ENCODE peak calls at places on chromosomes 7 and 10, in nine cellular contexts. U is CD8-positive, alpha-beta T cell; Q is left lung; D is IMR-90; H is heart left ventricle; N is tibial nerve; S is naive thymus-derived CD4-positive, alpha-beta T cell; X is left ventricle myocardium inferior; T is A549. P is an unnamed sample.

GRCh38 chr7:4272141-4272540 is 410.0 kb upstream of the FOXK1 start:
- DNase-seq in U (no peak), Q (no peak), D (no peak), H (no peak), N (no peak), S (no peak), X (no peak), T (no peak), P (no peak)

GRCh38 chr10:93542358-93542791 is 24.1 kb upstream of the FFAR4 start:
- DNase-seq in U (no peak), Q (no peak), D (peak; percentile 9), H (peak; percentile 63), N (peak; percentile 27), S (no peak), X (peak; percentile 71), T (peak; percentile 27), P (peak; percentile 56)

GRCh38 chr10:44300666-44301649 is 83.9 kb downstream of the CXCL12 start:
- DNase-seq in U (no peak), Q (no peak), D (peak; percentile 100), H (peak; percentile 44), N (no peak), S (no peak), X (peak; percentile 53), T (peak; percentile 88), P (no peak)

GRCh38 chr7:128458956-128459355 is 3.3 kb downstream of the HILPDA start:
- DNase-seq in U (no peak), Q (no peak), D (no peak), H (no peak), N (no peak), S (no peak), X (no peak), T (no peak), P (no peak)

GRCh38 chr10:62582804-62583208 is 208.6 kb downstream of the ZNF365 start:
- DNase-seq in U (no peak), Q (peak; percentile 74), D (peak; percentile 98), H (peak; percentile 70), N (peak; percentile 63), S (no peak), X (peak; percentile 77), T (no peak), P (no peak)

GRCh38 chr7:33874943-33875342 is 30.4 kb upstream of the BMPER start:
- DNase-seq in U (no peak), Q (no peak), D (peak; percentile 68), H (peak; percentile 30), N (peak; percentile 73), S (no peak), X (no peak), T (no peak), P (no peak)

GRCh38 chr10:60367014-60367413 is 22.7 kb downstream of the ANK3 start:
- DNase-seq in U (no peak), Q (no peak), D (no peak), H (no peak), N (no peak), S (no peak), X (no peak), T (no peak), P (no peak)

GRCh38 chr7:157027568-157028527 is 17.4 kb upstream of the MNX1 start:
- DNase-seq in U (no peak), Q (no peak), D (no peak), H (no peak), N (no peak), S (no peak), X (no peak), T (no peak), P (no peak)

GRCh38 chr7:158327571-158328180 is 259.9 kb downstream of the PTPRN2 start:
- DNase-seq in U (no peak), Q (no peak), D (no peak), H (no peak), N (no peak), S (no peak), X (no peak), T (no peak), P (no peak)

GRCh38 chr7:158329014-158329610 is 258.5 kb downstream of the PTPRN2 start:
- DNase-seq in U (no peak), Q (no peak), D (no peak), H (no peak), N (no peak), S (no peak), X (no peak), T (no peak), P (no peak)

GRCh38 chr7:158325530-158326381 is 261.9 kb downstream of the PTPRN2 start:
- DNase-seq in U (no peak), Q (no peak), D (no peak), H (no peak), N (no peak), S (no peak), X (no peak), T (no peak), P (peak; percentile 58)

GRCh38 chr7:158328376-158329013 is 259.1 kb downstream of the PTPRN2 start:
- DNase-seq in U (no peak), Q (no peak), D (no peak), H (no peak), N (no peak), S (no peak), X (no peak), T (no peak), P (no peak)

DNA sequence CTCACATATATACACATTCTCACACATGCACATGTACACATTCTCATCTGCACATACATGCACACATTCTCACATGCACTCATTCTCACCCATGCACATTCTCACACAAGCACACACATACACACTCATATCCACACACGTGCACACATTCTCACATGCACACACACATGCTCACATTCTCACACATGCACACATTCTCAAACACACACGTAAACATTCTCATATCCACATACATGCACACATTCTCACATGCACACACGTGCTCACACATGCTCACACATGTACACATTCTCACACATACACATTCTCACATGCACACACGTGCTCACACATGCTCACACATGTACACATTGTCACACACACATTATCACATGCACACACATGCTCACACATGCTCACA is 260.6 kb downstream of the PTPRN2 start:
- DNase-seq in U (no peak), Q (no peak), D (no peak), H (no peak), N (no peak), S (no peak), X (no peak), T (no peak), P (no peak)
- H3K9me3 ChIP-seq in U (no peaks in the 10 kb centered on the region), Q (peaks cover 22% of the 10 kb centered on the region), D (peaks cover 75% of the 10 kb centered on the region), H (no peaks in the 10 kb centered on the region), N (no peaks in the 10 kb centered on the region), S (no peaks in the 10 kb centered on the region), X (no peaks in the 10 kb centered on the region), T (peaks cover 9% of the 10 kb centered on the region), P (no peaks in the 10 kb centered on the region)

GRCh38 chr10:63700209-63700934 is 179.2 kb downstream of the REEP3 start:
- DNase-seq in U (no peak), Q (no peak), D (peak; percentile 99), H (no peak), N (peak; percentile 54), S (no peak), X (no peak), T (peak; percentile 73), P (no peak)

GRCh38 chr10:63700935-63701263 is 179.7 kb downstream of the REEP3 start:
- DNase-seq in U (no peak), Q (no peak), D (peak; percentile 67), H (no peak), N (no peak), S (no peak), X (no peak), T (no peak), P (no peak)

GRCh38 chr10:63703113-63703670 is 182.0 kb downstream of the REEP3 start:
- DNase-seq in U (no peak), Q (no peak), D (peak; percentile 43), H (no peak), N (no peak), S (no peak), X (no peak), T (no peak), P (no peak)

GRCh38 chr10:63702107-63702506 is 180.9 kb downstream of the REEP3 start:
- DNase-seq in U (no peak), Q (no peak), D (no peak), H (no peak), N (no peak), S (no peak), X (no peak), T (no peak), P (peak; percentile 62)

DNA sequence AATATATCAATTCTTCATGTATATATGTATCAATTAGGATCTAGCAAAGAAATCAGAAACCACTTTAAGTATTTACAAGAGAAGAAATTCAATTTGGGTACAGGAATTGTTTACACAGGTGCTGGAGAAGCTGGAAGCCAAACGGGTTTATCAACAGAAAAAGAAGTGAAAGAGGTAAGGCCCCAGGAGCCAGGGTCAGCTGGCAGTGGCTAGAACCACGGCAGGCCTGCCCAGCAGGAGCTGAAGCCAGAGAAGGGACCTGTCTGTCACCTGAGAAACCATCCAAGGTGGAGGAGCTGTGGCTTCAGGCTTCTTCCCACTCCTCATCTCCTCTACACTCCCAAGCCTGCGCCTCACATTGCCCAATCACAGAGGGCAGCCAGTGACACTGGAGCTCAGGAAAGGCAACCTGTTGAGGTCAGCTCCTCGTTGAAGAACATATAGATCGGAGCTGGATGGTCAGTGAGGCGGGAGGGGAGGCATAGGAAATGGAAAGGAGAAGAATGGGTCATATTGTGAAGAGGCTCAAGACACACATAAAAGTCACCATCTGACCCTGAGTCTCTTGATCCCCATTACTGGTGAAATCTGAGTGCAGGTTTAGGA is 182.6 kb downstream of the REEP3 start:
- DNase-seq in U (no peak), Q (peak; percentile 37), D (no peak), H (no peak), N (no peak), S (no peak), X (no peak), T (no peak), P (peak; percentile 67)
- H3K27ac ChIP-seq in U (no peak overlapping the region), Q (no peak overlapping the region), D (no peak overlapping the region), H (no peak overlapping the region), N (peak overlapping the region; percentile 5), S (no peak overlapping the region), X (no peak overlapping the region), T (peak overlapping the region; percentile 69), P (peak overlapping the region; percentile 24)

DNA sequence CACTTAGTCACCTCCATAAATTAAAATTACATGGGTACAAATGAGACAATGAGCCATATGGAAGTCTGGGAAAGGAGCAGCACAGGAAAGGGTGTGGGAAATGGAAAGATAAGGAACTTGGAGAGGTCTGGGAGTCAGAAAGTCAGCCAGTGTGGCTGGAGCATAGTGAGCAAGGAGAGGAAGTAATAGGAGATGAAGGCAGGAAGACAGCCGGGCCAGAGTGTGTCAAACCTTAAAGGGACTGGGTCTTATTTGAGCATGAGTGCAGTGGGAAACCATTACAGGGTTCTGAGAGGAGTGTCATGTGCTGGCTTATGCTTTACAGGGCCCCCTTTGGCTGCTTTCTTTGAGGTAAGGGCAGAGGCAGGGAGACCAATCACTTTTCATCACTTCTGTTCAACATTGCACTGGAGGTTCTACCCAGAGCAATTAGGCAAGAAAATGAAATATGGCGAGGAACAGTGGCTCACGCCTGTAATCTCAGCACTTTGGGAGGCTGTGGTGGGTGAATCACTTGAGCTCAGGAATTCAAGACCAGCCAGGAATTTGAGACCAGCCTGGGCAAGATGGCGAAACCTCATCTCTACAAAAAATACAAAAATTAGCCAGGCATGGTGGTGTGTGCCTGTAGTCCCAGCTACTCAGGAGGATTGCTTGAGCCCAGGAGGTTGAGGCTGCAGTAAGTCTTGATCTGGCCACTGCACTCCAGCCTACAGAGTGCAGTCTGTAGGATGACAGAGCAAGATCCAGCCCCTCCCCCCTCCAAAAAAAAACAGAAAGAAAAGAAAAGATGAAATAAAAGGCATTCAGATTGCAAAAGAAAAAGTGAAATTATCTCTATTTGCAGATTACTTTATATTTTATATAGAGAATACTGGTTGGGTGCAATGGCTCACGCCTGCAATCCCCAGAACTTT is 21.0 kb upstream of the ZMIZ2 start:
- DNase-seq in U (no peak), Q (no peak), D (peak; percentile 81), H (no peak), N (no peak), S (no peak), X (no peak), T (no peak), P (no peak)
- H3K4me1 ChIP-seq in U (no peaks in the 10 kb centered on the region), Q (no peaks in the 10 kb centered on the region), D (peaks cover 4% of the 10 kb centered on the region), H (no peaks in the 10 kb centered on the region), N (no peaks in the 10 kb centered on the region), S (no peaks in the 10 kb centered on the region), X (peaks cover 5% of the 10 kb centered on the region), T (no peaks in the 10 kb centered on the region), P (no peaks in the 10 kb centered on the region)

GRCh38 chr7:27685209-27685608 is 22.5 kb upstream of the HIBADH start:
- DNase-seq in U (no peak), Q (no peak), D (no peak), H (no peak), N (no peak), S (no peak), X (no peak), T (no peak), P (no peak)
- H3K9me3 ChIP-seq in U (no peaks in the 10 kb centered on the region), Q (no peaks in the 10 kb centered on the region), D (no peaks in the 10 kb centered on the region), H (peaks cover 7% of the 10 kb centered on the region), N (no peaks in the 10 kb centered on the region), S (no peaks in the 10 kb centered on the region), X (peaks cover 7% of the 10 kb centered on the region), T (no peaks in the 10 kb centered on the region), P (no peaks in the 10 kb centered on the region)

P was measured in right lobe of liver.